ENCODE peak calls at places on chromosomes 3 and 15, in eight cellular contexts. One of them, this sample, is unnamed.

GRCh38 chr3:185537369-185537970 is 14.9 kb downstream of the LIPH start:
- DNase-seq in Panc1: peak; percentile 84
- DNase-seq in AG04449: peak; percentile 23
- DNase-seq in bronchial epithelial cell: peak; percentile 100
- DNase-seq in kidney epithelial cell: peak; percentile 100
- DNase-seq in CD4-positive, alpha-beta memory T cell: no peak
- DNase-seq in heart left ventricle: peak; percentile 56
- DNase-seq in ovary: no peak
- DNase-seq in this sample: peak; percentile 29

GRCh38 chr3:46990573-46991374 is 11.3 kb downstream of the NBEAL2 start:
- DNase-seq in Panc1: no peak
- DNase-seq in AG04449: no peak
- DNase-seq in bronchial epithelial cell: no peak
- DNase-seq in kidney epithelial cell: no peak
- DNase-seq in CD4-positive, alpha-beta memory T cell: no peak
- DNase-seq in heart left ventricle: peak; percentile 54
- DNase-seq in ovary: no peak
- DNase-seq in this sample: no peak

GRCh38 chr15:70636540-70637165 is 126.7 kb downstream of the UACA start:
- DNase-seq in Panc1: no peak
- DNase-seq in AG04449: no peak
- DNase-seq in bronchial epithelial cell: no peak
- DNase-seq in kidney epithelial cell: no peak
- DNase-seq in CD4-positive, alpha-beta memory T cell: no peak
- DNase-seq in heart left ventricle: no peak
- DNase-seq in ovary: peak; percentile 52
- DNase-seq in this sample: no peak

GRCh38 chr3:61938878-61939549 is 377.6 kb downstream of the PTPRG start:
- DNase-seq in Panc1: no peak
- DNase-seq in AG04449: no peak
- DNase-seq in bronchial epithelial cell: no peak
- DNase-seq in kidney epithelial cell: no peak
- DNase-seq in CD4-positive, alpha-beta memory T cell: no peak
- DNase-seq in heart left ventricle: no peak
- DNase-seq in ovary: no peak
- DNase-seq in this sample: peak; percentile 36

GRCh38 chr3:57755368-57756021 is 614 bp upstream of the SLMAP start:
- DNase-seq in Panc1: no peak
- DNase-seq in AG04449: no peak
- DNase-seq in bronchial epithelial cell: peak; percentile 86
- DNase-seq in kidney epithelial cell: peak; percentile 74
- DNase-seq in CD4-positive, alpha-beta memory T cell: no peak
- DNase-seq in heart left ventricle: peak; percentile 58
- DNase-seq in ovary: no peak
- DNase-seq in this sample: peak; percentile 71

GRCh38 chr3:152318512-152318911 is 49.8 kb downstream of the MBNL1 start:
- DNase-seq in Panc1: no peak
- DNase-seq in AG04449: no peak
- DNase-seq in bronchial epithelial cell: no peak
- DNase-seq in kidney epithelial cell: no peak
- DNase-seq in CD4-positive, alpha-beta memory T cell: no peak
- DNase-seq in heart left ventricle: no peak
- DNase-seq in ovary: no peak
- DNase-seq in this sample: no peak

GRCh38 chr3:182258538-182259177 is 534.6 kb upstream of the ATP11B start:
- DNase-seq in Panc1: peak; percentile 28
- DNase-seq in AG04449: no peak
- DNase-seq in bronchial epithelial cell: peak; percentile 56
- DNase-seq in kidney epithelial cell: peak; percentile 28
- DNase-seq in CD4-positive, alpha-beta memory T cell: no peak
- DNase-seq in heart left ventricle: no peak
- DNase-seq in ovary: no peak
- DNase-seq in this sample: no peak

GRCh38 chr3:131989318-131989717 is 45.5 kb downstream of the CPNE4 start:
- DNase-seq in Panc1: no peak
- DNase-seq in AG04449: no peak
- DNase-seq in bronchial epithelial cell: no peak
- DNase-seq in kidney epithelial cell: no peak
- DNase-seq in CD4-positive, alpha-beta memory T cell: no peak
- DNase-seq in heart left ventricle: no peak
- DNase-seq in ovary: no peak
- DNase-seq in this sample: no peak

GRCh38 chr15:78050851-78051250 is 26.7 kb downstream of the TBC1D2B start:
- DNase-seq in Panc1: no peak
- DNase-seq in AG04449: no peak
- DNase-seq in bronchial epithelial cell: no peak
- DNase-seq in kidney epithelial cell: no peak
- DNase-seq in CD4-positive, alpha-beta memory T cell: no peak
- DNase-seq in heart left ventricle: no peak
- DNase-seq in ovary: no peak
- DNase-seq in this sample: no peak

GRCh38 chr15:40722934-40723333 is 28.0 kb downstream of the RAD51 start:
- DNase-seq in Panc1: no peak
- DNase-seq in AG04449: no peak
- DNase-seq in bronchial epithelial cell: peak; percentile 40
- DNase-seq in kidney epithelial cell: no peak
- DNase-seq in CD4-positive, alpha-beta memory T cell: no peak
- DNase-seq in heart left ventricle: no peak
- DNase-seq in ovary: no peak
- DNase-seq in this sample: no peak

GRCh38 chr15:41782486-41783271 is 8.4 kb downstream of the MAPKBP1 start:
- DNase-seq in Panc1: no peak
- DNase-seq in AG04449: no peak
- DNase-seq in bronchial epithelial cell: no peak
- DNase-seq in kidney epithelial cell: no peak
- DNase-seq in CD4-positive, alpha-beta memory T cell: no peak
- DNase-seq in heart left ventricle: no peak
- DNase-seq in ovary: no peak
- DNase-seq in this sample: no peak

GRCh38 chr3:138136208-138136607 is 4.0 kb upstream of the A4GNT start:
- DNase-seq in Panc1: no peak
- DNase-seq in AG04449: no peak
- DNase-seq in bronchial epithelial cell: no peak
- DNase-seq in kidney epithelial cell: no peak
- DNase-seq in CD4-positive, alpha-beta memory T cell: no peak
- DNase-seq in heart left ventricle: no peak
- DNase-seq in ovary: no peak
- DNase-seq in this sample: no peak

GRCh38 chr3:56938545-56938944 is 121.9 kb upstream of the SPATA12 start:
- DNase-seq in Panc1: no peak
- DNase-seq in AG04449: no peak
- DNase-seq in bronchial epithelial cell: no peak
- DNase-seq in kidney epithelial cell: no peak
- DNase-seq in CD4-positive, alpha-beta memory T cell: no peak
- DNase-seq in heart left ventricle: no peak
- DNase-seq in ovary: no peak
- DNase-seq in this sample: no peak

GRCh38 chr3:151816091-151816604 is 2.2 kb downstream of the AADAC start:
- DNase-seq in Panc1: no peak
- DNase-seq in AG04449: peak; percentile 9
- DNase-seq in bronchial epithelial cell: peak; percentile 94
- DNase-seq in kidney epithelial cell: peak; percentile 78
- DNase-seq in CD4-positive, alpha-beta memory T cell: no peak
- DNase-seq in heart left ventricle: no peak
- DNase-seq in ovary: no peak
- DNase-seq in this sample: peak; percentile 40

GRCh38 chr3:130390079-130390478 is 44.6 kb downstream of the COL6A5 start:
- DNase-seq in Panc1: no peak
- DNase-seq in AG04449: no peak
- DNase-seq in bronchial epithelial cell: peak; percentile 67
- DNase-seq in kidney epithelial cell: no peak
- DNase-seq in CD4-positive, alpha-beta memory T cell: no peak
- DNase-seq in heart left ventricle: no peak
- DNase-seq in ovary: no peak
- DNase-seq in this sample: no peak

GRCh38 chr3:193828477-193828876 is 235.5 kb downstream of the OPA1 start:
- DNase-seq in Panc1: no peak
- DNase-seq in AG04449: no peak
- DNase-seq in bronchial epithelial cell: peak; percentile 91
- DNase-seq in kidney epithelial cell: no peak
- DNase-seq in CD4-positive, alpha-beta memory T cell: no peak
- DNase-seq in heart left ventricle: no peak
- DNase-seq in ovary: no peak
- DNase-seq in this sample: peak; percentile 64

GRCh38 chr3:129627350-129628168 is 21.1 kb upstream of the PLXND1 start:
- DNase-seq in Panc1: peak; percentile 55
- DNase-seq in AG04449: no peak
- DNase-seq in bronchial epithelial cell: peak; percentile 81
- DNase-seq in kidney epithelial cell: no peak
- DNase-seq in CD4-positive, alpha-beta memory T cell: peak; percentile 69
- DNase-seq in heart left ventricle: peak; percentile 81
- DNase-seq in ovary: peak; percentile 81
- DNase-seq in this sample: peak; percentile 70

GRCh38 chr3:82082796-82083195 is 321.4 kb upstream of the GBE1 start:
- DNase-seq in Panc1: no peak
- DNase-seq in AG04449: no peak
- DNase-seq in bronchial epithelial cell: no peak
- DNase-seq in kidney epithelial cell: no peak
- DNase-seq in CD4-positive, alpha-beta memory T cell: no peak
- DNase-seq in heart left ventricle: no peak
- DNase-seq in ovary: no peak
- DNase-seq in this sample: no peak

GRCh38 chr3:37694236-37694635 is 167.4 kb upstream of the CTDSPL start:
- DNase-seq in Panc1: no peak
- DNase-seq in AG04449: no peak
- DNase-seq in bronchial epithelial cell: peak; percentile 15
- DNase-seq in kidney epithelial cell: no peak
- DNase-seq in CD4-positive, alpha-beta memory T cell: no peak
- DNase-seq in heart left ventricle: no peak
- DNase-seq in ovary: no peak
- DNase-seq in this sample: no peak

GRCh38 chr3:11509175-11510000 is 134.3 kb downstream of the VGLL4 start:
- DNase-seq in Panc1: no peak
- DNase-seq in AG04449: peak; percentile 82
- DNase-seq in bronchial epithelial cell: peak; percentile 40
- DNase-seq in kidney epithelial cell: peak; percentile 42
- DNase-seq in CD4-positive, alpha-beta memory T cell: no peak
- DNase-seq in heart left ventricle: peak; percentile 86
- DNase-seq in ovary: peak; percentile 86
- DNase-seq in this sample: peak; percentile 88
- H3K4me3 ChIP-seq in Panc1: no peak overlapping the region
- H3K4me3 ChIP-seq in AG04449: no peak overlapping the region
- H3K4me3 ChIP-seq in bronchial epithelial cell: no peak overlapping the region
- H3K4me3 ChIP-seq in kidney epithelial cell: no peak overlapping the region
- H3K4me3 ChIP-seq in CD4-positive, alpha-beta memory T cell: no peak overlapping the region
- H3K4me3 ChIP-seq in heart left ventricle: no peak overlapping the region
- H3K4me3 ChIP-seq in ovary: no peak overlapping the region
- H3K4me3 ChIP-seq in this sample: no peak overlapping the region

DNA sequence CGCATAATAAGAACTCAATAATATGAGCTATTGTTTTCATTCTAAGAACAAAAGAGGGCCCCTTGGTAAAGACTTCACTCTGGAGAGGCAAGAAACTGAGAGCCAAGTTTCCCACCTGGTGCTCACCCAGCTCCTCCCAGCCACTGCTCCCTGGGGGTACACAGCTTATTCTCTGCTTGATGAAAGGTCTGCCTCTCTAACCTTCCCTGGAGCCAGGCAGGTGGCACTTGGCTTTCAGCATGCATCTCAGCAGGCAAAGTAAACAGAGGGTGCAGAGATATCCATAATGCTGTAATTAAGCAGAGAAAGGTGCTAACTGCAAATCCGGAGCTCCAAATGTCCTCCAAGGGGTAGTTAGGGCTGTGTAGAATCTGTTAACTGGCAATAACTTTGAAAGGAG is 159.5 kb upstream of the PROK2 start:
- DNase-seq in Panc1: no peak
- DNase-seq in AG04449: no peak
- DNase-seq in bronchial epithelial cell: no peak
- DNase-seq in kidney epithelial cell: no peak
- DNase-seq in CD4-positive, alpha-beta memory T cell: no peak
- DNase-seq in heart left ventricle: no peak
- DNase-seq in ovary: no peak
- DNase-seq in this sample: no peak
- H3K4me3 ChIP-seq in Panc1: no peak overlapping the region
- H3K4me3 ChIP-seq in AG04449: no peak overlapping the region
- H3K4me3 ChIP-seq in bronchial epithelial cell: no peak overlapping the region
- H3K4me3 ChIP-seq in kidney epithelial cell: no peak overlapping the region
- H3K4me3 ChIP-seq in CD4-positive, alpha-beta memory T cell: no peak overlapping the region
- H3K4me3 ChIP-seq in heart left ventricle: no peak overlapping the region
- H3K4me3 ChIP-seq in ovary: no peak overlapping the region
- H3K4me3 ChIP-seq in this sample: no peak overlapping the region

GRCh38 chr15:28094732-28095521 is 4.2 kb downstream of the OCA2 start:
- DNase-seq in Panc1: no peak
- DNase-seq in AG04449: no peak
- DNase-seq in bronchial epithelial cell: no peak
- DNase-seq in kidney epithelial cell: no peak
- DNase-seq in CD4-positive, alpha-beta memory T cell: peak; percentile 13
- DNase-seq in heart left ventricle: no peak
- DNase-seq in ovary: no peak
- DNase-seq in this sample: peak; percentile 80

GRCh38 chr15:28098360-28098765 is 752 bp downstream of the OCA2 start:
- DNase-seq in Panc1: no peak
- DNase-seq in AG04449: no peak
- DNase-seq in bronchial epithelial cell: no peak
- DNase-seq in kidney epithelial cell: no peak
- DNase-seq in CD4-positive, alpha-beta memory T cell: no peak
- DNase-seq in heart left ventricle: no peak
- DNase-seq in ovary: no peak
- DNase-seq in this sample: no peak

GRCh38 chr15:28096720-28097431 is 2.2 kb downstream of the OCA2 start:
- DNase-seq in Panc1: no peak
- DNase-seq in AG04449: no peak
- DNase-seq in bronchial epithelial cell: no peak
- DNase-seq in kidney epithelial cell: no peak
- DNase-seq in CD4-positive, alpha-beta memory T cell: peak; percentile 15
- DNase-seq in heart left ventricle: no peak
- DNase-seq in ovary: no peak
- DNase-seq in this sample: no peak

GRCh38 chr15:28097656-28098359 is 1.3 kb downstream of the OCA2 start:
- DNase-seq in Panc1: no peak
- DNase-seq in AG04449: no peak
- DNase-seq in bronchial epithelial cell: no peak
- DNase-seq in kidney epithelial cell: no peak
- DNase-seq in CD4-positive, alpha-beta memory T cell: no peak
- DNase-seq in heart left ventricle: no peak
- DNase-seq in ovary: no peak
- DNase-seq in this sample: no peak

DNA sequence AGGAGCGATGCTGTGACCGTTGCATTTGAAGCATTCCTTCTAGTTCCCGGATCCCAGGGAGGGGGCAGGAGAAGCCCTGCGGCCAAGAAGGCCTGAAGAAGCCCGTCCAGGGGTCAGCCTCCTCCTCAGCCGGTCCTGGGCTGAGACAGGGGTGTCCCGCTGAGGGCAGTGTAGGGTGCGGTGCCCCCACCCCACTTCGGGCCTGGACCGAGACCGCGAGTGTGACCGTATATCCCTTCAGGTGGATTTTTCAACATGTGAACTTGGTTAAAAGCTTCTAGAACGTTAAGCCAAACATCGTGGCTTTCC is 2.8 kb downstream of the OCA2 start:
- DNase-seq in Panc1: no peak
- DNase-seq in AG04449: no peak
- DNase-seq in bronchial epithelial cell: no peak
- DNase-seq in kidney epithelial cell: no peak
- DNase-seq in CD4-positive, alpha-beta memory T cell: no peak
- DNase-seq in heart left ventricle: no peak
- DNase-seq in ovary: no peak
- DNase-seq in this sample: no peak
- H3K4me3 ChIP-seq in Panc1: peak overlapping the region; percentile 42
- H3K4me3 ChIP-seq in AG04449: peak overlapping the region; percentile 52
- H3K4me3 ChIP-seq in bronchial epithelial cell: peak overlapping the region; percentile 1
- H3K4me3 ChIP-seq in kidney epithelial cell: peak overlapping the region; percentile 35
- H3K4me3 ChIP-seq in CD4-positive, alpha-beta memory T cell: peak overlapping the region; percentile 63
- H3K4me3 ChIP-seq in heart left ventricle: peak overlapping the region; percentile 58
- H3K4me3 ChIP-seq in ovary: peak overlapping the region; percentile 25
- H3K4me3 ChIP-seq in this sample: no peak overlapping the region

GRCh38 chr15:48354694-48355303 is 23.6 kb downstream of the DUT start:
- DNase-seq in Panc1: no peak
- DNase-seq in AG04449: no peak
- DNase-seq in bronchial epithelial cell: no peak
- DNase-seq in kidney epithelial cell: no peak
- DNase-seq in CD4-positive, alpha-beta memory T cell: no peak
- DNase-seq in heart left ventricle: no peak
- DNase-seq in ovary: no peak
- DNase-seq in this sample: no peak
- H3K4me3 ChIP-seq in Panc1: no peak overlapping the region
- H3K4me3 ChIP-seq in AG04449: no peak overlapping the region
- H3K4me3 ChIP-seq in bronchial epithelial cell: no peak overlapping the region
- H3K4me3 ChIP-seq in kidney epithelial cell: no peak overlapping the region
- H3K4me3 ChIP-seq in CD4-positive, alpha-beta memory T cell: no peak overlapping the region
- H3K4me3 ChIP-seq in heart left ventricle: no peak overlapping the region
- H3K4me3 ChIP-seq in ovary: no peak overlapping the region
- H3K4me3 ChIP-seq in this sample: no peak overlapping the region

This sample was measured in body of pancreas.